ENCODE peak calls at places on chromosomes 7 and 10, in seven cellular contexts. L is stimulated activated CD4-positive, alpha-beta T cell treated with anti-CD3 and anti-CD28 coated beads, TNF-alpha, amount 100 ng/mL, for 4 hours; U is trophoblast cell; J is aorta; D is activated CD4-positive, alpha-beta T cell treated with anti-CD3 and anti-CD28 coated beads for 24 hours; O is AG04449; H is HEK293T. N is an unnamed sample.
A peak's percentile ranks its signal among the peaks of the same experiment; 100 is the strongest.

GRCh38 chr10:115278294-115278693 is 185.1 kb downstream of the ATRNL1 start:
- DNase-seq in J (no peak), L (no peak), U (no peak), O (no peak), D (no peak), H (no peak), N (no peak)

GRCh38 chr7:84368122-84368521 is 173.5 kb upstream of the SEMA3A start:
- DNase-seq in H (no peak), O (no peak), D (no peak), U (no peak), J (no peak), L (no peak), N (no peak)

GRCh38 chr10:53601260-53601875 is 828.8 kb upstream of the MBL2 start:
- DNase-seq in H (peak; percentile 23), D (no peak), L (no peak), U (no peak), O (no peak), J (no peak), N (peak; percentile 59)

GRCh38 chr7:29606830-29607229 is 43.2 kb downstream of the PRR15 start:
- DNase-seq in H (no peak), L (no peak), O (no peak), D (no peak), J (no peak), U (no peak), N (no peak)

GRCh38 chr10:122446668-122447410 is 7.6 kb upstream of the ARMS2 start:
- DNase-seq in J (no peak), U (peak; percentile 75), D (no peak), O (no peak), H (peak; percentile 77), L (no peak), N (peak; percentile 27)

GRCh38 chr7:100544386-100544785 is 5.4 kb downstream of the AGFG2 start:
- DNase-seq in U (no peak), J (no peak), O (no peak), L (no peak), H (no peak), D (no peak), N (no peak)

GRCh38 chr10:19819419-19820033 is 3.3 kb downstream of the PLXDC2 start:
- DNase-seq in L (no peak), J (no peak), O (no peak), D (no peak), H (no peak), U (peak; percentile 59), N (peak; percentile 81)

GRCh38 chr10:83917519-83918506 is 221.5 kb upstream of the GHITM start:
- DNase-seq in D (no peak), J (no peak), H (peak; percentile 41), O (no peak), L (no peak), U (no peak), N (peak; percentile 43)

GRCh38 chr7:11473807-11474424 is 358.1 kb downstream of the THSD7A start:
- DNase-seq in O (no peak), H (no peak), L (no peak), D (no peak), J (no peak), U (no peak), N (no peak)

GRCh38 chr10:21326594-21326993 is 198.9 kb downstream of the SKIDA1 start:
- DNase-seq in U (no peak), D (no peak), H (no peak), L (no peak), J (no peak), O (no peak), N (no peak)

GRCh38 chr7:36673703-36674102 is 50.6 kb downstream of the AOAH start:
- DNase-seq in O (no peak), D (no peak), H (no peak), J (no peak), L (no peak), U (no peak), N (no peak)

GRCh38 chr7:120988591-120989299 is at the start of gene CPED1:
- DNase-seq in O (no peak), U (peak; percentile 68), J (peak; percentile 90), L (peak; percentile 2), D (no peak), H (peak; percentile 66), N (peak; percentile 74)

GRCh38 chr7:77457779-77458178 is 41.6 kb upstream of the GSAP start:
- DNase-seq in U (no peak), D (no peak), J (no peak), O (no peak), H (no peak), L (no peak), N (no peak)

GRCh38 chr7:23431596-23432284 is 38.6 kb downstream of the IGF2BP3 start:
- DNase-seq in L (no peak), J (no peak), U (no peak), O (no peak), H (no peak), D (no peak), N (no peak)

GRCh38 chr10:12663863-12664262 is 314.5 kb downstream of the CAMK1D start:
- DNase-seq in L (no peak), U (no peak), D (no peak), H (no peak), J (no peak), O (no peak), N (no peak)

GRCh38 chr7:65444211-65444842 is 70.7 kb downstream of the ZNF92 start:
- DNase-seq in D (no peak), L (no peak), U (no peak), J (no peak), O (no peak), H (no peak), N (no peak)

N was measured in Ammon's horn.